ENCODE peak calls at places on chromosomes 2 and 18, in six cellular contexts. One of them, this sample, is unnamed.

GRCh38 chr2:148876190-148876588 is 1.2 kb downstream of the KIF5C start:
- DNase-seq in mesendoderm: peak; percentile 81
- DNase-seq in H1: no peak
- DNase-seq in IMR-90: no peak
- DNase-seq in neuronal stem cell: peak; percentile 76
- DNase-seq in H9: peak; percentile 73
- DNase-seq in this sample: no peak

GRCh38 chr2:215712219-215712849 is 276.5 kb upstream of the FN1 start:
- DNase-seq in mesendoderm: peak; percentile 34
- DNase-seq in H1: no peak
- DNase-seq in IMR-90: no peak
- DNase-seq in neuronal stem cell: no peak
- DNase-seq in H9: no peak
- DNase-seq in this sample: peak; percentile 32

GRCh38 chr2:23628926-23629325 is 243.9 kb downstream of the KLHL29 start:
- DNase-seq in mesendoderm: no peak
- DNase-seq in H1: no peak
- DNase-seq in IMR-90: no peak
- DNase-seq in neuronal stem cell: no peak
- DNase-seq in H9: no peak
- DNase-seq in this sample: no peak

GRCh38 chr18:12843420-12844346 is 40.4 kb downstream of the PTPN2 start:
- DNase-seq in mesendoderm: no peak
- DNase-seq in H1: no peak
- DNase-seq in IMR-90: no peak
- DNase-seq in neuronal stem cell: no peak
- DNase-seq in H9: no peak
- DNase-seq in this sample: no peak

GRCh38 chr2:35501076-35501475 is 854.5 kb upstream of the CRIM1 start:
- DNase-seq in mesendoderm: no peak
- DNase-seq in H1: no peak
- DNase-seq in IMR-90: no peak
- DNase-seq in neuronal stem cell: no peak
- DNase-seq in H9: no peak
- DNase-seq in this sample: no peak

GRCh38 chr2:240149943-240150784 is 9.7 kb upstream of the OTOS start:
- DNase-seq in mesendoderm: peak; percentile 62
- DNase-seq in H1: no peak
- DNase-seq in IMR-90: peak; percentile 22
- DNase-seq in neuronal stem cell: peak; percentile 46
- DNase-seq in H9: peak; percentile 78
- DNase-seq in this sample: peak; percentile 23

GRCh38 chr2:86118130-86118529 is 12.1 kb downstream of the PTCD3 start:
- DNase-seq in mesendoderm: no peak
- DNase-seq in H1: no peak
- DNase-seq in IMR-90: no peak
- DNase-seq in neuronal stem cell: no peak
- DNase-seq in H9: no peak
- DNase-seq in this sample: no peak

GRCh38 chr2:153105829-153106578 is 372.6 kb downstream of the RPRM start:
- DNase-seq in mesendoderm: no peak
- DNase-seq in H1: no peak
- DNase-seq in IMR-90: no peak
- DNase-seq in neuronal stem cell: no peak
- DNase-seq in H9: no peak
- DNase-seq in this sample: no peak

GRCh38 chr2:116224610-116225009 is 1589.9 kb upstream of the DDX18 start:
- DNase-seq in mesendoderm: no peak
- DNase-seq in H1: no peak
- DNase-seq in IMR-90: no peak
- DNase-seq in neuronal stem cell: no peak
- DNase-seq in H9: no peak
- DNase-seq in this sample: no peak
- H2BK120ac ChIP-seq in mesendoderm: no peak overlapping the region
- H2BK120ac ChIP-seq in H1: no peak overlapping the region
- H2BK120ac ChIP-seq in IMR-90: no peak overlapping the region
- H2BK120ac ChIP-seq in neuronal stem cell: no peak overlapping the region
- H2BK120ac ChIP-seq in H9: no peak overlapping the region
- H2BK120ac ChIP-seq in this sample: no peak overlapping the region

GRCh38 chr2:68939962-68940361 is 12.7 kb downstream of the GKN2 start:
- DNase-seq in mesendoderm: no peak
- DNase-seq in H1: no peak
- DNase-seq in IMR-90: no peak
- DNase-seq in neuronal stem cell: no peak
- DNase-seq in H9: no peak
- DNase-seq in this sample: no peak

GRCh38 chr2:68940369-68940768 is 12.3 kb downstream of the GKN2 start:
- DNase-seq in mesendoderm: no peak
- DNase-seq in H1: no peak
- DNase-seq in IMR-90: no peak
- DNase-seq in neuronal stem cell: no peak
- DNase-seq in H9: no peak
- DNase-seq in this sample: no peak

GRCh38 chr2:68942827-68943226 is 9.9 kb downstream of the GKN2 start:
- DNase-seq in mesendoderm: no peak
- DNase-seq in H1: no peak
- DNase-seq in IMR-90: no peak
- DNase-seq in neuronal stem cell: no peak
- DNase-seq in H9: no peak
- DNase-seq in this sample: no peak

GRCh38 chr2:68946117-68946516 is 6.6 kb downstream of the GKN2 start:
- DNase-seq in mesendoderm: no peak
- DNase-seq in H1: no peak
- DNase-seq in IMR-90: no peak
- DNase-seq in neuronal stem cell: no peak
- DNase-seq in H9: no peak
- DNase-seq in this sample: no peak

DNA sequence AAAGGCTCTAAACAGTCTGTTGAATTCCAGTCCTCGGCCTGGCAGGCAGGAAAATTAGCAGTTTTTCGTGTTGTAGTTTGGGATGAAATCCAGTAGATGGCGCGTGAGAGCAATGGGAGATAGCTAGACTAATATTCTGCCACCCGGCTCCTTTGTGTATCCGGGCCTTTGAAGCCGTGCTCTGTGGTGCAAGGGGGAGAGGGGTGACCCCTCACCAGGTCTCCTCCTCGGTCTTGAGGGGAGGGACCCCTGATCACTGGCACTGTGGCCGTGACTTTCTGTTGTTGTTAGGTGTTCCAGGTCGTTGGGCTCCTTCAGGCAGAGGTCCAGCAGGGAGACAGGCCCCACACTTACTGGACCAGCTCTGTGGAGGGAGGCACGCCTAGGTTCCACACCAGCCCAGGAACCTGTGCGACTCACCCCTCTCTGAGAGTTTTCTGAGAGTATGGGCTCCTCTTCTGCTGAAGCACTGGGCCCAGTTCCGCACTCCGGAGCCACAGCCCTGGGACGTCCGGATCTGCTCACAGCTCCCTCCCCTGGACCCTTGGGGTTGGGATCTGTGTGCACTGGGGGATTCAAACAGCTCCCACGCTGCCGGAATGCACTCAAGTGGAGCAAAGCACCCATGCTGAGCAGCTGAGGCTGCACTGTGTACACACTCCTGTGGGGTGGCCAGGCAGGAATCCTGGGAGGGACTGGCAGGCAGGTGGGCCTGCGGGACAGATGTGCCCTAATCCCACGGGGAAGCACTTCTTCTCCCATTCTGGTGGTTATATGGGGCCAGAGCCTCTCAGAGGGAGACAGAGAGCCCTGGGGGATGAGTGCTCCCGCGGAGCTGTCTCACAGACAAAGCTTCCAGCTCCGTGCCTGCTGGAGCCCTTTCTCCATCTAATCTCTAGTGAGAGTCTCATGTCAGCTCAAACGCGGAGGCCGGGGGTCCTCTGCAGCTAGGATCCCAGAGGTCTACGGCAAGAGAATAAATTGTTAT is 8.8 kb downstream of the GKN2 start:
- DNase-seq in mesendoderm: peak; percentile 83
- DNase-seq in H1: no peak
- DNase-seq in IMR-90: peak; percentile 64
- DNase-seq in neuronal stem cell: peak; percentile 76
- DNase-seq in H9: peak; percentile 78
- DNase-seq in this sample: peak; percentile 73
- H4K8ac ChIP-seq in mesendoderm: no peak overlapping the region
- H4K8ac ChIP-seq in H1: peak overlapping the region; percentile 76
- H4K8ac ChIP-seq in IMR-90: peak overlapping the region; percentile 80
- H4K8ac ChIP-seq in neuronal stem cell: peak overlapping the region; percentile 77
- H4K8ac ChIP-seq in H9: no peak overlapping the region
- H4K8ac ChIP-seq in this sample: peak overlapping the region; percentile 100

GRCh38 chr18:35507192-35507591 is 9.4 kb upstream of the INO80C start:
- DNase-seq in mesendoderm: no peak
- DNase-seq in H1: no peak
- DNase-seq in IMR-90: no peak
- DNase-seq in neuronal stem cell: no peak
- DNase-seq in H9: no peak
- DNase-seq in this sample: no peak
- H2BK120ac ChIP-seq in mesendoderm: no peak overlapping the region
- H2BK120ac ChIP-seq in H1: no peak overlapping the region
- H2BK120ac ChIP-seq in IMR-90: no peak overlapping the region
- H2BK120ac ChIP-seq in neuronal stem cell: no peak overlapping the region
- H2BK120ac ChIP-seq in H9: no peak overlapping the region
- H2BK120ac ChIP-seq in this sample: no peak overlapping the region

GRCh38 chr2:173254659-173255058 is 100.0 kb upstream of the CDCA7 start:
- DNase-seq in mesendoderm: peak; percentile 42
- DNase-seq in H1: no peak
- DNase-seq in IMR-90: no peak
- DNase-seq in neuronal stem cell: no peak
- DNase-seq in H9: no peak
- DNase-seq in this sample: no peak
- H4K8ac ChIP-seq in mesendoderm: no peak overlapping the region
- H4K8ac ChIP-seq in H1: no peak overlapping the region
- H4K8ac ChIP-seq in IMR-90: no peak overlapping the region
- H4K8ac ChIP-seq in neuronal stem cell: no peak overlapping the region
- H4K8ac ChIP-seq in H9: no peak overlapping the region
- H4K8ac ChIP-seq in this sample: no peak overlapping the region

GRCh38 chr18:23585897-23586248 is 433 bp downstream of the NPC1 start:
- DNase-seq in mesendoderm: no peak
- DNase-seq in H1: no peak
- DNase-seq in IMR-90: peak; percentile 4
- DNase-seq in neuronal stem cell: no peak
- DNase-seq in H9: no peak
- DNase-seq in this sample: no peak
- H2BK120ac ChIP-seq in mesendoderm: no peak overlapping the region
- H2BK120ac ChIP-seq in H1: no peak overlapping the region
- H2BK120ac ChIP-seq in IMR-90: peak overlapping the region; percentile 60
- H2BK120ac ChIP-seq in neuronal stem cell: peak overlapping the region; percentile 81
- H2BK120ac ChIP-seq in H9: no peak overlapping the region
- H2BK120ac ChIP-seq in this sample: no peak overlapping the region

GRCh38 chr2:37671013-37671815 is at the start of gene CDC42EP3:
- DNase-seq in mesendoderm: peak; percentile 76
- DNase-seq in H1: no peak
- DNase-seq in IMR-90: no peak
- DNase-seq in neuronal stem cell: peak; percentile 69
- DNase-seq in H9: peak; percentile 78
- DNase-seq in this sample: peak; percentile 65
- H4K8ac ChIP-seq in mesendoderm: peak within 1 kb of the TSS; percentile 30
- H4K8ac ChIP-seq in H1: peak within 1 kb of the TSS; percentile 90
- H4K8ac ChIP-seq in IMR-90: peak within 1 kb of the TSS; percentile 38
- H4K8ac ChIP-seq in neuronal stem cell: no peak within 1 kb of the TSS
- H4K8ac ChIP-seq in H9: no peak within 1 kb of the TSS
- H4K8ac ChIP-seq in this sample: peak within 1 kb of the TSS; percentile 96

DNA sequence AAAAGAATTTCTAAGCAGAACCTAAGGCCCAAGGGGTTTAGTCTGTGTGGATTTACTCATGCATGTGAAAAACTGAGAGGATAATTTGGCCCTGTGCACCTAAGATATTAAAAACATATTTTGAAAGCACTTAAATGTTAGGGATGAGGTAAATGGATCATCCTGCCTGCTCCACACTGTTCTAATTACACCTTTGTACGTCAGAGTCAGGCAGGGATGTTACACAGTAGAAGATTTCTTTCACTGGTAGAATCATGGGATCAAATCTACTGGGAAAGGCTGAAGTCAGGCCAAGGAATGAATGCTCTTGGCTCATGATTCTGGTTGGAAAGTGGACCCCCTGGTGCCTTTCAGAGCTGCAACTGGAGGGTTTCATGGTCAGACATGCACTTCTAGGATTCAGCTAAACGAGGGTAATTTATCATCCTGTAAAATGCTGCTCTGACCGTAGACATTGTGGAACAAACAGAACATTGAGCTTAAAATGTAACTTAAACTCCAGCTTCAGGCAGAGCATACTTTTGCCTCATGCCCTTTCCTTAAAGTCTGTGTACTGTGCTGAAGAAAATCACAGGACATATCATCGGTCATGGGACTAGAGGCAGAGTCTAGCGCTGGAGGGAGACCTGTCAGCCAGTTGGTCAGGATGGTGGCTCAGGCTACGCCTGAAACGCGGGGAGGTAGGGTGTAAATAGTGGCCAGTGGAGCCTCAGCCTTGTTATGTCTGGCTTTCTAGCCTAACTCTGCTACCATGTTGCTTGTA is 4.8 kb downstream of the KCNE4 start:
- DNase-seq in mesendoderm: no peak
- DNase-seq in H1: no peak
- DNase-seq in IMR-90: peak; percentile 60
- DNase-seq in neuronal stem cell: no peak
- DNase-seq in H9: no peak
- DNase-seq in this sample: peak; percentile 48
- H2BK120ac ChIP-seq in mesendoderm: no peak overlapping the region
- H2BK120ac ChIP-seq in H1: no peak overlapping the region
- H2BK120ac ChIP-seq in IMR-90: peak overlapping the region; percentile 16
- H2BK120ac ChIP-seq in neuronal stem cell: no peak overlapping the region
- H2BK120ac ChIP-seq in H9: no peak overlapping the region
- H2BK120ac ChIP-seq in this sample: no peak overlapping the region

GRCh38 chr2:205032093-205032551 is 486.8 kb downstream of the PARD3B start:
- DNase-seq in mesendoderm: no peak
- DNase-seq in H1: no peak
- DNase-seq in IMR-90: no peak
- DNase-seq in neuronal stem cell: no peak
- DNase-seq in H9: no peak
- DNase-seq in this sample: no peak
- H4K8ac ChIP-seq in mesendoderm: no peak overlapping the region
- H4K8ac ChIP-seq in H1: no peak overlapping the region
- H4K8ac ChIP-seq in IMR-90: no peak overlapping the region
- H4K8ac ChIP-seq in neuronal stem cell: no peak overlapping the region
- H4K8ac ChIP-seq in H9: no peak overlapping the region
- H4K8ac ChIP-seq in this sample: no peak overlapping the region